ENCODE peak calls at places on chromosomes 1 and 21, in four cellular contexts. D is IMR-90, A is K562, E is GM12878. K is an unnamed sample.

GRCh38 chr1:54367613-54368012 is 38.6 kb downstream of the SSBP3 start:
- DNase-seq in E (no peak), A (no peak), D (peak; percentile 65), K (no peak)

GRCh38 chr1:219227731-219228419 is 54.2 kb downstream of the LYPLAL1 start:
- DNase-seq in A (no peak), D (no peak), E (no peak), K (no peak)

GRCh38 chr1:42529724-42530161 is 66.7 kb downstream of the CCDC30 start:
- DNase-seq in E (no peak), A (no peak), D (peak; percentile 72), K (peak; percentile 66)

GRCh38 chr1:193462629-193463320 is 276.4 kb upstream of the B3GALT2 start:
- DNase-seq in A (no peak), D (peak; percentile 21), E (no peak), K (peak; percentile 1)

GRCh38 chr1:31548518-31548898 is 27.8 kb upstream of the TINAGL1 start:
- DNase-seq in E (no peak), D (peak; percentile 21), A (peak; percentile 80), K (no peak)

GRCh38 chr1:108824051-108824450 is 32.8 kb downstream of the AKNAD1 start:
- DNase-seq in D (no peak), A (no peak), E (no peak), K (no peak)

GRCh38 chr21:35035581-35035980 is 13.5 kb downstream of the RUNX1 start:
- DNase-seq in E (no peak), D (no peak), A (no peak), K (no peak)

GRCh38 chr1:160251687-160252526 is 10.4 kb downstream of the DCAF8 start:
- DNase-seq in A (peak; percentile 62), D (peak; percentile 77), E (peak; percentile 31), K (peak; percentile 57)

GRCh38 chr1:10734900-10735602 is 61.4 kb downstream of the CASZ1 start:
- DNase-seq in D (no peak), E (no peak), A (peak; percentile 67), K (no peak)

GRCh38 chr1:179095377-179095776 is 13.5 kb downstream of the TOR3A start:
- DNase-seq in D (no peak), E (no peak), A (no peak), K (no peak)

GRCh38 chr1:165424454-165425283 is 20.3 kb downstream of the RXRG start:
- DNase-seq in D (no peak), E (no peak), A (no peak), K (no peak)

GRCh38 chr1:50980505-50980904 is 10.5 kb downstream of the CDKN2C start:
- DNase-seq in D (no peak), A (no peak), E (no peak), K (no peak)

GRCh38 chr1:50978852-50979781 is 9.1 kb downstream of the CDKN2C start:
- DNase-seq in D (no peak), A (peak; percentile 37), E (no peak), K (no peak)

GRCh38 chr1:50978144-50978851 is 8.3 kb downstream of the CDKN2C start:
- DNase-seq in A (no peak), E (no peak), D (peak; percentile 49), K (peak; percentile 50)

GRCh38 chr1:50981741-50982140 is 11.7 kb downstream of the CDKN2C start:
- DNase-seq in E (no peak), D (no peak), A (no peak), K (no peak)

GRCh38 chr1:50979964-50980363 is 9.9 kb downstream of the CDKN2C start:
- DNase-seq in E (no peak), A (no peak), D (no peak), K (no peak)
- H2AFZ ChIP-seq in E (no peak overlapping the region), A (peak overlapping the region; percentile 77), D (no peak overlapping the region), K (no peak overlapping the region)

DNA sequence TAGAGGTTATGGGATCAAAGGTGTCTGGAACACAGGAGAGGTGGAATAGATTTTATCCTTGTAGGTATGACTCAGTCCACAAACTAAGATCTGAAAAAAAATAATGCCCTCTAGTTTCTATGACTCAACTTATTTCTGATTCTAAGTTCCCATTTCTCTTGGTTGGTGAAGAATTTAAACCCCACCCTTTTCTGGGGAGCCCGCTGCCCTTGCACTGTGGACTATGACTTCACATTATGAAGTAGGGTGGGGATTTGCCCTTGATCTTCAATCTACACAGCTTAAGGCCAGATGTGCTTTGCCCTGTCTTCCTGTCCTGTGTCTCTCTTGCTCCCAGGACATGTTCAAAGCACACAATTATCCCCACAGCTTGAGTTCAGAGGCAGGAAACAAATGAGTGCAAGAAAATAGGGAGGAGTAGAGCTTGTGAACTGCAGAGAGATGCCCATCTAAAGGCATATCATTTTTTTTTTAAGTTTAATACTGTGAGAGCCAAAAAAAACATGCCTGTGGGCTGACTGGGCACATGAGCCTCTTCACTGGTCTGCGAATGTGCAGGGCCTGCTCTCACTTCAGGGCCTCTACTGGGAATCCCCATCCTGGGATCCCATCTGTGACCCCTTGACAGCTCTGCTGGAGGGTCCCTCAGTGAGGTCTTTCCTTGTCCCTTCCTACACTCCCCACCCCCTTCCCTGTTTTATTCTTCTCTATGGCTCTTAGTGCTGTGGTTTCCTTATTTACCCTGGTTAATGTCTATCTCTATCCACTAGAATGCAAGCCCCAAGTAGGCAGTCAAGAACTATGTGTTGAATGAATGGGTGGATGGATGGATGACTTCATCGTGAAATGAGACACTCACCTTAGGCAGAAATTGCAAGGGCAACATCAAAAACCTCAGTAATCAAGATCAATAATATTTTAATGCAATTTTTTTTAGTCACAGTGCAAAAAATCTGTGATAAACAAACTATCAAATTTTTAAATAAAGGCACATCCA is 61.5 kb downstream of the CD58 start:
- DNase-seq in E (no peak), D (peak; percentile 84), A (no peak), K (peak; percentile 68)
- TF ChIP-seq FOS in E (no peak), D (peak; percentile 39), A (no peak), K (peak; percentile 38)

DNA sequence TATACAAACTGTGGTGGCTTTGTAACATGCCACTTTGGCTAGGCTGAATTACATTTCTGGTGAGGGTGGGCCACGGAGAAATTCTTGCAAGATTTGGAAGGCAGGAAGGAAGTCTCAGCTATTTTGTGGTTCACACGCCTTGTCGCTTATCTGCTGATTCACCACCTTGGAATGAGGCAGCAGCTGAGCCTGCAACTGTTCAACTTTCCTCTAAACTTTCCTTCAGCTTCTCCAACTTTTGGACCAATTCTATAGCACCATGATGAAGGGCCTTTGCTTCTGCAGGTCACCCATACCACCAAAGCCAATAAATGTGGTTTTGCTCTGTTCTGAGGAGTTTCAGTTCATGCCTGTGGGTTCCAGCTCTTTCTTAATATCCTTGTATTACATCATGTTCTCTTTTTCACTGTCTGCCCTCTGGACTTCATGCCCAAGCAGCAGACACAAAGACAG is 337.6 kb upstream of the SNX7 start:
- DNase-seq in D (peak; percentile 96), E (no peak), A (no peak), K (peak; percentile 86)
- H2AFZ ChIP-seq in D (no peak overlapping the region), E (no peak overlapping the region), A (no peak overlapping the region), K (no peak overlapping the region)

GRCh38 chr1:106536741-106537140 is 519.7 kb upstream of the PRMT6 start:
- DNase-seq in A (no peak), D (no peak), E (no peak), K (no peak)
- TF ChIP-seq FOS in A (no peak), D (no peak), E (no peak), K (no peak)

GRCh38 chr1:238582816-238583215 is 692.1 kb upstream of the ZP4 start:
- DNase-seq in D (no peak), A (no peak), E (no peak), K (no peak)

GRCh38 chr1:238581332-238581731 is 690.6 kb upstream of the ZP4 start:
- DNase-seq in E (no peak), D (no peak), A (no peak), K (no peak)
- H2AFZ ChIP-seq in E (no peak overlapping the region), D (no peak overlapping the region), A (no peak overlapping the region), K (no peak overlapping the region)

GRCh38 chr21:42439284-42440186 is 35.8 kb downstream of the UBASH3A start:
- DNase-seq in E (no peak), D (no peak), A (no peak), K (no peak)
- TF ChIP-seq FOS in E (no peak), D (no peak), A (no peak), K (no peak)

GRCh38 chr21:42971897-42972275 is 2.5 kb upstream of the PKNOX1 start:
- DNase-seq in A (peak; percentile 64), D (no peak), E (no peak), K (no peak)
- H2AFZ ChIP-seq in A (peak overlapping the region; percentile 98), D (peak overlapping the region; percentile 65), E (no peak overlapping the region), K (no peak overlapping the region)

GRCh38 chr1:89516055-89516454 is 8.6 kb upstream of the LRRC8B start:
- DNase-seq in E (no peak), D (peak; percentile 75), A (peak; percentile 22), K (no peak)

GRCh38 chr1:89518116-89518780 is 6.4 kb upstream of the LRRC8B start:
- DNase-seq in E (no peak), A (no peak), D (peak; percentile 18), K (no peak)

GRCh38 chr1:89524369-89525168 is at the start of gene LRRC8B:
- DNase-seq in A (peak; percentile 90), E (peak; percentile 71), D (peak; percentile 71), K (peak; percentile 89)

GRCh38 chr1:89523597-89524368 is 846 bp upstream of the LRRC8B start:
- DNase-seq in D (peak; percentile 10), E (no peak), A (peak; percentile 34), K (peak; percentile 74)

GRCh38 chr1:89519779-89520358 is 4.8 kb upstream of the LRRC8B start:
- DNase-seq in D (peak; percentile 42), E (no peak), A (peak; percentile 52), K (peak; percentile 59)
- TF ChIP-seq FOS in D (no peak), E (no peak), A (no peak), K (no peak)

GRCh38 chr1:220717800-220718640 is 27.9 kb downstream of the C1orf115 start:
- DNase-seq in A (no peak), E (no peak), D (no peak), K (no peak)
- H2AFZ ChIP-seq in A (no peak overlapping the region), E (no peak overlapping the region), D (no peak overlapping the region), K (no peak overlapping the region)

DNA sequence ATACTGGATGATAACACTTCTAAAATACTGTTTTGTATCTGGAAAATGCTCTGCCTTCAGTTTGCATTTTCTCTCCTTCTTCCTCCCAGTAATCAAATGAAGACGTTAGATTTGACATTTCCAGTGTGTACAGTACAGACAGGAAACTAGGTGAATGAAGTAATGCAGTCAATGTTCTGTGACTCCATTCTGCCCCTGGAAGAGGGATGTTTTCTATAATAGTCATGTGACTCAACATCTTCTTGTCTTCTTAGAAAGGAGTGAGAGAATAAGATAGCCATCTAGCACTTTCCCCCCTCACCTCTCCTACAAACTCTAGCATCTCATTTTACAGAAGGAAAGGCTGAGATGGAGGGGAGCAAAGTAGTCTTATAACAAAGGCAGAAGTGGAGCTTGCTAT is 77.6 kb downstream of the DDR2 start:
- DNase-seq in D (peak; percentile 44), A (no peak), E (no peak), K (peak; percentile 29)
- TF ChIP-seq FOS in D (no peak), A (no peak), E (no peak), K (no peak)

K was measured in endothelial cell of umbilical vein.